ENCODE peak calls at places on chromosomes 5 and 9, in ten cellular contexts. X is nephron progenitor cell; D is CD4-positive, alpha-beta T cell; O is fibroblast of mammary gland; H is fibroblast of the aortic adventitia; R is fibroblast of pulmonary artery; N is WTC11; E is neural crest cell; Y is H9; L is keratinocyte. M is an unnamed sample.

GRCh38 chr5:65611524-65611923 is 12.6 kb downstream of the TRIM23 start:
- DNase-seq in X (no peak), D (no peak), O (no peak), H (no peak), R (no peak), N (no peak), E (no peak), Y (no peak), L (peak), M (no peak)

GRCh38 chr9:122609810-122610209 is 4.7 kb upstream of the OR1Q1 start:
- DNase-seq in X (no peak), D (no peak), O (no peak), H (no peak), R (no peak), N (no peak), E (no peak), Y (no peak), L (no peak), M (no peak)

GRCh38 chr9:135103001-135103446 is 15.6 kb downstream of the OLFM1 start:
- DNase-seq in X (no peak), D (no peak), O (no peak), H (peak), R (no peak), N (no peak), E (no peak), Y (no peak), L (no peak), M (no peak)

GRCh38 chr5:88033191-88033590 is 235.5 kb downstream of the TMEM161B start:
- DNase-seq in X (no peak), D (no peak), O (no peak), H (no peak), R (no peak), N (no peak), E (no peak), Y (no peak), L (no peak), M (no peak)

GRCh38 chr5:101943784-101944183 is 352.3 kb downstream of the SLCO4C1 start:
- DNase-seq in X (no peak), D (no peak), O (no peak), H (no peak), R (no peak), N (no peak), E (no peak), Y (no peak), L (no peak), M (no peak)

GRCh38 chr5:119878712-119879111 is 249.4 kb downstream of the FAM170A start:
- DNase-seq in X (no peak), D (no peak), O (no peak), H (no peak), R (no peak), N (no peak), E (no peak), Y (no peak), L (no peak), M (no peak)

GRCh38 chr9:125755340-125755739 is 8.2 kb downstream of the PBX3 start:
- DNase-seq in X (no peak), D (no peak), O (no peak), H (no peak), R (no peak), N (no peak), E (no peak), Y (no peak), L (no peak), M (no peak)

GRCh38 chr5:170269579-170269978 is 28.0 kb downstream of the LCP2 start:
- DNase-seq in X (no peak), D (no peak), O (no peak), H (no peak), R (no peak), N (no peak), E (no peak), Y (no peak), L (no peak), M (no peak)

GRCh38 chr5:171484460-171484899 is 65.0 kb downstream of the FGF18 start:
- DNase-seq in X (peak), D (peak), O (peak), H (peak), R (peak), N (peak), E (peak), Y (no peak), L (no peak), M (no peak)
- TF ChIP-seq CTCF in X (peak), D (peak), O (peak), H (peak), R (peak), N (peak), E (peak), Y (peak), L (peak), M (peak)

GRCh38 chr9:82104252-82104651 is 115.7 kb downstream of the SPATA31D1 start:
- DNase-seq in X (no peak), D (no peak), O (no peak), H (no peak), R (no peak), N (no peak), E (no peak), Y (no peak), L (no peak), M (no peak)

GRCh38 chr9:82106536-82106935 is 118.0 kb downstream of the SPATA31D1 start:
- DNase-seq in X (no peak), D (no peak), O (no peak), H (no peak), R (no peak), N (no peak), E (no peak), Y (no peak), L (no peak), M (no peak)

GRCh38 chr9:82108881-82109280 is 120.3 kb downstream of the SPATA31D1 start:
- DNase-seq in X (no peak), D (no peak), O (no peak), H (no peak), R (no peak), N (no peak), E (no peak), Y (no peak), L (no peak), M (no peak)

GRCh38 chr9:82108474-82108873 is 119.9 kb downstream of the SPATA31D1 start:
- DNase-seq in X (no peak), D (no peak), O (no peak), H (no peak), R (no peak), N (no peak), E (no peak), Y (no peak), L (no peak), M (no peak)

GRCh38 chr9:82105729-82106128 is 117.2 kb downstream of the SPATA31D1 start:
- DNase-seq in X (no peak), D (no peak), O (no peak), H (no peak), R (no peak), N (no peak), E (no peak), Y (no peak), L (no peak), M (no peak)
- TF ChIP-seq CTCF in X (no peak), D (no peak), O (no peak), H (no peak), R (no peak), N (no peak), E (no peak), Y (peak), L (no peak), M (no peak)

GRCh38 chr5:86983208-86983607 is 284.5 kb upstream of the RASA1 start:
- DNase-seq in X (no peak), D (no peak), O (no peak), H (no peak), R (no peak), N (no peak), E (no peak), Y (no peak), L (no peak), M (no peak)

GRCh38 chr5:86981898-86982297 is 285.8 kb upstream of the RASA1 start:
- DNase-seq in X (no peak), D (no peak), O (no peak), H (no peak), R (no peak), N (no peak), E (no peak), Y (no peak), L (no peak), M (no peak)

GRCh38 chr5:86986837-86987236 is 280.8 kb upstream of the RASA1 start:
- DNase-seq in X (no peak), D (no peak), O (no peak), H (no peak), R (no peak), N (no peak), E (no peak), Y (no peak), L (no peak), M (no peak)
- TF ChIP-seq CTCF in X (no peak), D (peak), O (no peak), H (no peak), R (no peak), N (no peak), E (no peak), Y (no peak), L (no peak), M (peak)

GRCh38 chr9:88651682-88652633 is 117.0 kb downstream of the NXNL2 start:
- DNase-seq in X (no peak), D (no peak), O (peak), H (peak), R (peak), N (no peak), E (no peak), Y (no peak), L (peak), M (peak)
- TF ChIP-seq CTCF in X (no peak), D (no peak), O (peak), H (peak), R (peak), N (no peak), E (no peak), Y (no peak), L (peak), M (peak)

GRCh38 chr5:150670961-150671337 is 9.9 kb downstream of the MYOZ3 start:
- DNase-seq in X (no peak), D (no peak), O (no peak), H (peak), R (no peak), N (no peak), E (no peak), Y (no peak), L (no peak), M (no peak)

GRCh38 chr5:150670275-150670960 is 9.4 kb downstream of the MYOZ3 start:
- DNase-seq in X (no peak), D (no peak), O (no peak), H (no peak), R (no peak), N (no peak), E (no peak), Y (no peak), L (no peak), M (no peak)

GRCh38 chr5:150672884-150673275 is 11.8 kb downstream of the MYOZ3 start:
- DNase-seq in X (no peak), D (no peak), O (no peak), H (no peak), R (no peak), N (no peak), E (no peak), Y (no peak), L (no peak), M (no peak)

GRCh38 chr5:150671509-150672236 is 10.6 kb downstream of the MYOZ3 start:
- DNase-seq in X (peak), D (no peak), O (no peak), H (no peak), R (no peak), N (peak), E (no peak), Y (no peak), L (no peak), M (no peak)

DNA sequence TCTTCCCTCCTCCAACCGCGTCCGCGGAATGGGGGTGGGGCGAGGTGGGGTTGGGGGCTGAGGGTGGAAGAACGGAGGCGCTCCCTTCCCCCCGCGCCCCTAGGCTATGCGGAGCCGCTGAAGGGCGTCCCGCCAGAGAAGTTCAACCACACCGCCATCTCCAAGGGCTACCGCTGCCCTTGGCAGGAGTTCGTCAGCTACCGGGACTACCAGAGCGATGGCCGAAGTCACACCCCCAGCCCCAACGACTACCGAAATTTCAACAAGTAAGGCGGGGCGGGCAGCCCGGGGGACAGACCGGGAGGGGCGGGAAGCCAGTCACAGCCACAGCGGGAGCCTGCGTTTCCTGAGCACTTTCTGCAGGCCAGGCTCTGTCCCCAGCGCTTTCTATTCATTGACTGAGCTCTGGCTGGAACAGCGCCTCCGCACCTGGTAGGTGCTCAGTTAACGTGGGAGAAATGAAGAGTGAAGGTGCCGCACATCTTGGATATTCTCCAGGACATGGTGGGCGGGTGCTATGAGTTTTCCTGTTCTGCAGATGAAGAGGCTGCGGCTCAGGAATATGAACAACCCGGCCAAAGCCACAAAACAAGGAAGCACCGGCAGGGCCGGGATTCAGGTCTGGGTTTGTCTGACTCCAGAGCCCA is 11.3 kb downstream of the MYOZ3 start:
- DNase-seq in X (peak), D (no peak), O (peak), H (no peak), R (no peak), N (peak), E (peak), Y (peak), L (peak), M (no peak)
- TF ChIP-seq CTCF in X (no peak), D (no peak), O (no peak), H (no peak), R (no peak), N (no peak), E (no peak), Y (peak), L (no peak), M (peak)

GRCh38 chr9:4507731-4508130 is 17.5 kb downstream of the SLC1A1 start:
- DNase-seq in X (no peak), D (no peak), O (no peak), H (no peak), R (no peak), N (no peak), E (no peak), Y (no peak), L (no peak), M (no peak)
- TF ChIP-seq CTCF in X (no peak), D (no peak), O (no peak), H (no peak), R (no peak), N (no peak), E (no peak), Y (no peak), L (no peak), M (no peak)

M was measured in HFFc6.